ENCODE peak calls at places on chromosome 14, in nine cellular contexts. One of them, this sample, is unnamed.
A peak's percentile ranks its signal among the peaks of the same experiment; 100 is the strongest.

GRCh38 chr14:58730793-58731464 is 93.2 kb downstream of the DACT1 start:
- DNase-seq in hepatocyte: no peak
- DNase-seq in HepG2: no peak
- DNase-seq in stomach: no peak
- DNase-seq in PC-9: no peak
- DNase-seq in CD4-positive, alpha-beta memory T cell: no peak
- DNase-seq in right lobe of liver: no peak
- DNase-seq in aorta: no peak
- DNase-seq in fibroblast of lung: peak; percentile 64
- DNase-seq in this sample: no peak

GRCh38 chr14:87152701-87153100 is 840.3 kb downstream of the GALC start:
- DNase-seq in hepatocyte: no peak
- DNase-seq in aorta: no peak
- DNase-seq in stomach: no peak
- DNase-seq in fibroblast of lung: no peak
- DNase-seq in HepG2: no peak
- DNase-seq in right lobe of liver: no peak
- DNase-seq in PC-9: no peak
- DNase-seq in CD4-positive, alpha-beta memory T cell: no peak
- DNase-seq in this sample: no peak

GRCh38 chr14:85764809-85765208 is 234.9 kb downstream of the FLRT2 start:
- DNase-seq in right lobe of liver: no peak
- DNase-seq in hepatocyte: no peak
- DNase-seq in stomach: no peak
- DNase-seq in PC-9: no peak
- DNase-seq in HepG2: no peak
- DNase-seq in CD4-positive, alpha-beta memory T cell: no peak
- DNase-seq in aorta: no peak
- DNase-seq in fibroblast of lung: peak; percentile 22
- DNase-seq in this sample: no peak

GRCh38 chr14:89609701-89610100 is 192.7 kb upstream of the FOXN3 start:
- DNase-seq in aorta: no peak
- DNase-seq in fibroblast of lung: no peak
- DNase-seq in HepG2: no peak
- DNase-seq in right lobe of liver: no peak
- DNase-seq in stomach: no peak
- DNase-seq in PC-9: no peak
- DNase-seq in hepatocyte: no peak
- DNase-seq in CD4-positive, alpha-beta memory T cell: no peak
- DNase-seq in this sample: no peak

GRCh38 chr14:75450381-75451276 is 22.8 kb downstream of the JDP2 start:
- DNase-seq in HepG2: peak; percentile 61
- DNase-seq in aorta: peak; percentile 84
- DNase-seq in hepatocyte: peak; percentile 70
- DNase-seq in CD4-positive, alpha-beta memory T cell: no peak
- DNase-seq in fibroblast of lung: peak; percentile 58
- DNase-seq in PC-9: peak; percentile 95
- DNase-seq in right lobe of liver: peak; percentile 94
- DNase-seq in stomach: peak; percentile 90
- DNase-seq in this sample: peak; percentile 95

GRCh38 chr14:88488897-88489296 is 65.9 kb downstream of the PTPN21 start:
- DNase-seq in hepatocyte: no peak
- DNase-seq in CD4-positive, alpha-beta memory T cell: no peak
- DNase-seq in PC-9: no peak
- DNase-seq in aorta: no peak
- DNase-seq in right lobe of liver: no peak
- DNase-seq in stomach: no peak
- DNase-seq in fibroblast of lung: no peak
- DNase-seq in HepG2: no peak
- DNase-seq in this sample: no peak

GRCh38 chr14:63956326-63956725 is 103.5 kb downstream of the SYNE2 start:
- DNase-seq in PC-9: no peak
- DNase-seq in aorta: no peak
- DNase-seq in CD4-positive, alpha-beta memory T cell: no peak
- DNase-seq in right lobe of liver: no peak
- DNase-seq in hepatocyte: no peak
- DNase-seq in stomach: no peak
- DNase-seq in fibroblast of lung: peak; percentile 53
- DNase-seq in HepG2: no peak
- DNase-seq in this sample: no peak

GRCh38 chr14:36660736-36661505 is 739 bp upstream of the PAX9 start:
- DNase-seq in stomach: no peak
- DNase-seq in fibroblast of lung: no peak
- DNase-seq in hepatocyte: no peak
- DNase-seq in HepG2: no peak
- DNase-seq in PC-9: no peak
- DNase-seq in aorta: peak; percentile 71
- DNase-seq in right lobe of liver: no peak
- DNase-seq in CD4-positive, alpha-beta memory T cell: no peak
- DNase-seq in this sample: no peak

GRCh38 chr14:89543420-89543790 is 126.4 kb upstream of the FOXN3 start:
- DNase-seq in CD4-positive, alpha-beta memory T cell: no peak
- DNase-seq in HepG2: no peak
- DNase-seq in stomach: peak; percentile 32
- DNase-seq in right lobe of liver: no peak
- DNase-seq in fibroblast of lung: peak; percentile 57
- DNase-seq in aorta: no peak
- DNase-seq in PC-9: no peak
- DNase-seq in hepatocyte: no peak
- DNase-seq in this sample: peak; percentile 65

GRCh38 chr14:45112886-45113772 is 21.2 kb downstream of the FKBP3 start:
- DNase-seq in right lobe of liver: no peak
- DNase-seq in CD4-positive, alpha-beta memory T cell: no peak
- DNase-seq in PC-9: no peak
- DNase-seq in fibroblast of lung: peak; percentile 23
- DNase-seq in aorta: no peak
- DNase-seq in HepG2: peak; percentile 53
- DNase-seq in stomach: no peak
- DNase-seq in hepatocyte: no peak
- DNase-seq in this sample: no peak

GRCh38 chr14:104464907-104465306 is 114.7 kb upstream of the C14orf180 start:
- DNase-seq in aorta: no peak
- DNase-seq in fibroblast of lung: no peak
- DNase-seq in right lobe of liver: no peak
- DNase-seq in stomach: peak; percentile 52
- DNase-seq in hepatocyte: no peak
- DNase-seq in HepG2: no peak
- DNase-seq in PC-9: no peak
- DNase-seq in CD4-positive, alpha-beta memory T cell: no peak
- DNase-seq in this sample: no peak

GRCh38 chr14:92704036-92704804 is 44.2 kb downstream of the LGMN start:
- DNase-seq in CD4-positive, alpha-beta memory T cell: no peak
- DNase-seq in hepatocyte: no peak
- DNase-seq in PC-9: no peak
- DNase-seq in stomach: peak; percentile 31
- DNase-seq in fibroblast of lung: no peak
- DNase-seq in right lobe of liver: peak; percentile 55
- DNase-seq in HepG2: no peak
- DNase-seq in aorta: no peak
- DNase-seq in this sample: no peak

GRCh38 chr14:57560681-57561080 is 67.0 kb upstream of the CCDC198 start:
- DNase-seq in HepG2: no peak
- DNase-seq in right lobe of liver: no peak
- DNase-seq in aorta: no peak
- DNase-seq in CD4-positive, alpha-beta memory T cell: no peak
- DNase-seq in fibroblast of lung: no peak
- DNase-seq in hepatocyte: no peak
- DNase-seq in stomach: no peak
- DNase-seq in PC-9: no peak
- DNase-seq in this sample: no peak

GRCh38 chr14:105885561-105886320 is 359.4 kb downstream of the TMEM121 start:
- DNase-seq in aorta: peak; percentile 59
- DNase-seq in CD4-positive, alpha-beta memory T cell: no peak
- DNase-seq in hepatocyte: no peak
- DNase-seq in right lobe of liver: peak; percentile 35
- DNase-seq in fibroblast of lung: no peak
- DNase-seq in PC-9: no peak
- DNase-seq in stomach: peak; percentile 16
- DNase-seq in HepG2: no peak
- DNase-seq in this sample: peak; percentile 50

GRCh38 chr14:54001189-54001878 is 44.7 kb upstream of the BMP4 start:
- DNase-seq in PC-9: no peak
- DNase-seq in CD4-positive, alpha-beta memory T cell: no peak
- DNase-seq in stomach: no peak
- DNase-seq in fibroblast of lung: peak; percentile 55
- DNase-seq in aorta: no peak
- DNase-seq in hepatocyte: no peak
- DNase-seq in right lobe of liver: no peak
- DNase-seq in HepG2: peak; percentile 72
- DNase-seq in this sample: no peak

GRCh38 chr14:94615823-94616570 is 3.8 kb downstream of the SERPINA3 start:
- DNase-seq in CD4-positive, alpha-beta memory T cell: no peak
- DNase-seq in fibroblast of lung: no peak
- DNase-seq in PC-9: no peak
- DNase-seq in HepG2: no peak
- DNase-seq in aorta: no peak
- DNase-seq in right lobe of liver: no peak
- DNase-seq in hepatocyte: no peak
- DNase-seq in stomach: no peak
- DNase-seq in this sample: no peak

GRCh38 chr14:30443368-30444007 is 115.5 kb upstream of the G2E3 start:
- DNase-seq in fibroblast of lung: peak; percentile 32
- DNase-seq in right lobe of liver: no peak
- DNase-seq in hepatocyte: peak; percentile 58
- DNase-seq in HepG2: peak; percentile 77
- DNase-seq in CD4-positive, alpha-beta memory T cell: no peak
- DNase-seq in stomach: no peak
- DNase-seq in PC-9: no peak
- DNase-seq in aorta: no peak
- DNase-seq in this sample: peak; percentile 15

GRCh38 chr14:62081956-62082355 is 319.7 kb downstream of the SNAPC1 start:
- DNase-seq in PC-9: no peak
- DNase-seq in CD4-positive, alpha-beta memory T cell: no peak
- DNase-seq in hepatocyte: no peak
- DNase-seq in aorta: no peak
- DNase-seq in fibroblast of lung: no peak
- DNase-seq in HepG2: no peak
- DNase-seq in right lobe of liver: no peak
- DNase-seq in stomach: no peak
- DNase-seq in this sample: no peak

GRCh38 chr14:86057018-86057667 is 527.2 kb downstream of the FLRT2 start:
- DNase-seq in right lobe of liver: no peak
- DNase-seq in HepG2: peak; percentile 6
- DNase-seq in hepatocyte: peak; percentile 55
- DNase-seq in CD4-positive, alpha-beta memory T cell: no peak
- DNase-seq in stomach: no peak
- DNase-seq in fibroblast of lung: peak; percentile 8
- DNase-seq in PC-9: no peak
- DNase-seq in aorta: no peak
- DNase-seq in this sample: no peak

GRCh38 chr14:26917086-26917485 is 319.3 kb upstream of the NOVA1 start:
- DNase-seq in PC-9: no peak
- DNase-seq in stomach: no peak
- DNase-seq in hepatocyte: peak; percentile 40
- DNase-seq in fibroblast of lung: peak; percentile 28
- DNase-seq in HepG2: peak; percentile 28
- DNase-seq in CD4-positive, alpha-beta memory T cell: no peak
- DNase-seq in right lobe of liver: no peak
- DNase-seq in aorta: no peak
- DNase-seq in this sample: no peak

GRCh38 chr14:90652626-90653025 is 163.6 kb downstream of the TTC7B start:
- DNase-seq in hepatocyte: no peak
- DNase-seq in right lobe of liver: no peak
- DNase-seq in HepG2: no peak
- DNase-seq in PC-9: no peak
- DNase-seq in stomach: no peak
- DNase-seq in fibroblast of lung: no peak
- DNase-seq in aorta: no peak
- DNase-seq in CD4-positive, alpha-beta memory T cell: no peak
- DNase-seq in this sample: no peak
- H3K27me3 ChIP-seq in hepatocyte: no peaks in the 10 kb centered on the region
- H3K27me3 ChIP-seq in right lobe of liver: no peaks in the 10 kb centered on the region
- H3K27me3 ChIP-seq in HepG2: no peaks in the 10 kb centered on the region
- H3K27me3 ChIP-seq in PC-9: no peaks in the 10 kb centered on the region
- H3K27me3 ChIP-seq in stomach: no peaks in the 10 kb centered on the region
- H3K27me3 ChIP-seq in fibroblast of lung: no peaks in the 10 kb centered on the region
- H3K27me3 ChIP-seq in aorta: no peaks in the 10 kb centered on the region
- H3K27me3 ChIP-seq in CD4-positive, alpha-beta memory T cell: no peaks in the 10 kb centered on the region
- H3K27me3 ChIP-seq in this sample: no peaks in the 10 kb centered on the region

GRCh38 chr14:65000868-65001600 is 14.3 kb downstream of the FNTB start:
- DNase-seq in HepG2: no peak
- DNase-seq in aorta: no peak
- DNase-seq in right lobe of liver: no peak
- DNase-seq in hepatocyte: no peak
- DNase-seq in CD4-positive, alpha-beta memory T cell: no peak
- DNase-seq in PC-9: no peak
- DNase-seq in stomach: no peak
- DNase-seq in fibroblast of lung: peak; percentile 83
- DNase-seq in this sample: no peak
- H3K4me1 ChIP-seq in HepG2: peaks cover 27% of the 10 kb centered on the region
- H3K4me1 ChIP-seq in aorta: no peaks in the 10 kb centered on the region
- H3K4me1 ChIP-seq in right lobe of liver: no peaks in the 10 kb centered on the region
- H3K4me1 ChIP-seq in hepatocyte: no peaks in the 10 kb centered on the region
- H3K4me1 ChIP-seq in CD4-positive, alpha-beta memory T cell: no peaks in the 10 kb centered on the region
- H3K4me1 ChIP-seq in PC-9: peaks cover 60% of the 10 kb centered on the region
- H3K4me1 ChIP-seq in stomach: peaks cover 7% of the 10 kb centered on the region
- H3K4me1 ChIP-seq in fibroblast of lung: peaks cover 3% of the 10 kb centered on the region
- H3K4me1 ChIP-seq in this sample: no peaks in the 10 kb centered on the region

GRCh38 chr14:101604935-101605767 is 43.9 kb downstream of the DIO3 start:
- DNase-seq in hepatocyte: no peak
- DNase-seq in right lobe of liver: no peak
- DNase-seq in HepG2: no peak
- DNase-seq in aorta: no peak
- DNase-seq in stomach: no peak
- DNase-seq in fibroblast of lung: no peak
- DNase-seq in CD4-positive, alpha-beta memory T cell: no peak
- DNase-seq in PC-9: no peak
- DNase-seq in this sample: peak; percentile 3
- H3K27me3 ChIP-seq in hepatocyte: peaks cover 20% of the 10 kb centered on the region
- H3K27me3 ChIP-seq in right lobe of liver: peaks cover 6% of the 10 kb centered on the region
- H3K27me3 ChIP-seq in HepG2: peaks cover 32% of the 10 kb centered on the region
- H3K27me3 ChIP-seq in aorta: no peaks in the 10 kb centered on the region
- H3K27me3 ChIP-seq in stomach: no peaks in the 10 kb centered on the region
- H3K27me3 ChIP-seq in fibroblast of lung: peaks cover 7% of the 10 kb centered on the region
- H3K27me3 ChIP-seq in CD4-positive, alpha-beta memory T cell: peaks cover 6% of the 10 kb centered on the region
- H3K27me3 ChIP-seq in PC-9: peaks cover 16% of the 10 kb centered on the region
- H3K27me3 ChIP-seq in this sample: no peaks in the 10 kb centered on the region

DNA sequence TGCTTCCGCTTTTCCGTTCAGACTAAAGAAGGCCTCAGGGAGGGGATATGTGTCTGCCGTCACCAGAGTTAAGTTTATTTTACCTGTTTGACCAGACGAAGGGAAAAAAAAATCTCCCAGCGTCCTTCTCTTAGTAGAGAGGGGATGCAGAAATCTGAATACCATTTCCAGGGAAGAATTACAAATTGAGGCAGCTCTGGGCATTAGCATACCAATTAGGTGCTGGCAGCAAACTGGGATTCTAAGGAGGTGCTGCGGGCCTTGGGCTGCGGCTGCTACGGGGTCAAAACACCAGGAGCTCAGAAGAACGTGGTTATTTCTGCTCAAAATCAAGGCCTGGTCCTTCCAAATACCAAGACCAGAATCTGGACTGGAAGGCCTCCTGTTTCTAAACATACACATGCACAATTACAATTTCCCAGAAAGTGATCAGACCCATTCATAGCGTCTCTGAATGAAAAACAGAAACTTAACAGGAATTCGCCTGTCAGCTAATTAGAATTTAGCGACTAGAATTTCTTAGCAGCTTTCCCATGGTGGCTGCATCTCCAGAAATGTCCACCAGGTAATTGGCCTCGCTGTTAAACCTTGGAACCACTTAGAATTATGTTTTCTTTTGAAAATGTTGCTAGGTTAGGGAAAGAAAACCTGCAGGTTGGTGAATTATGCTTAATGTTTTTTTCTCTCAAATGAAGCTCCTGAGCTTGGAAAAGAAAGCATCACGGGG is 617.0 kb downstream of the VRK1 start:
- DNase-seq in PC-9: no peak
- DNase-seq in right lobe of liver: no peak
- DNase-seq in CD4-positive, alpha-beta memory T cell: no peak
- DNase-seq in fibroblast of lung: no peak
- DNase-seq in HepG2: no peak
- DNase-seq in stomach: no peak
- DNase-seq in hepatocyte: no peak
- DNase-seq in aorta: no peak
- DNase-seq in this sample: no peak
- H3K4me1 ChIP-seq in PC-9: no peaks in the 10 kb centered on the region
- H3K4me1 ChIP-seq in right lobe of liver: no peaks in the 10 kb centered on the region
- H3K4me1 ChIP-seq in CD4-positive, alpha-beta memory T cell: peaks cover 18% of the 10 kb centered on the region
- H3K4me1 ChIP-seq in fibroblast of lung: no peaks in the 10 kb centered on the region
- H3K4me1 ChIP-seq in HepG2: no peaks in the 10 kb centered on the region
- H3K4me1 ChIP-seq in stomach: peaks cover 36% of the 10 kb centered on the region
- H3K4me1 ChIP-seq in hepatocyte: peaks cover 10% of the 10 kb centered on the region
- H3K4me1 ChIP-seq in aorta: no peaks in the 10 kb centered on the region
- H3K4me1 ChIP-seq in this sample: no peaks in the 10 kb centered on the region